ENCODE peak calls at places on chromosomes 6 and 20, in five cellular contexts. K is breast epithelium, H is IMR-90, G is left ventricle myocardium inferior, Z is right atrium auricular region. D is an unnamed sample. For H3K4me1 and H3K27me3, the result is how much of the 10 kb centered on the place peaks cover.

GRCh38 chr20:15068486-15068885 is 731.1 kb upstream of the FLRT3 start:
- DNase-seq in Z (no peak), G (no peak), K (no peak), H (no peak), D (no peak)

GRCh38 chr6:159978291-159979135 is 9.6 kb downstream of the IGF2R start:
- DNase-seq in K (no peak), H (no peak), Z (no peak), G (no peak), D (no peak)

GRCh38 chr6:2183235-2183634 is 62.2 kb downstream of the GMDS start:
- DNase-seq in G (no peak), H (no peak), K (no peak), Z (no peak), D (no peak)

GRCh38 chr6:138963531-138963930 is 24.5 kb downstream of the REPS1 start:
- DNase-seq in K (no peak), Z (no peak), G (no peak), H (no peak), D (no peak)

GRCh38 chr6:157595768-157596167 is 214.8 kb downstream of the ZDHHC14 start:
- DNase-seq in H (no peak), G (no peak), Z (peak), K (no peak), D (no peak)

GRCh38 chr6:148518371-148519156 is 175.9 kb downstream of the SASH1 start:
- DNase-seq in G (peak), K (no peak), Z (no peak), H (no peak), D (no peak)

GRCh38 chr20:19403549-19403948 is 191.1 kb downstream of the SLC24A3 start:
- DNase-seq in G (no peak), K (no peak), H (no peak), Z (no peak), D (no peak)

GRCh38 chr6:115131709-115132490 is 789.1 kb upstream of the HS3ST5 start:
- DNase-seq in K (no peak), Z (no peak), H (no peak), G (no peak), D (no peak)

GRCh38 chr20:26209171-26209941 is 512.7 kb upstream of the ZNF337 start:
- DNase-seq in K (no peak), G (no peak), H (peak), Z (no peak), D (peak)

GRCh38 chr6:34145161-34146020 is 496 bp downstream of the GRM4 start:
- DNase-seq in K (no peak), Z (no peak), G (no peak), H (peak), D (peak)

GRCh38 chr6:148983366-148983765 is 236.5 kb downstream of the UST start:
- DNase-seq in Z (no peak), G (no peak), H (no peak), K (no peak), D (no peak)

GRCh38 chr20:6471110-6471647 is 296.3 kb upstream of the BMP2 start:
- DNase-seq in G (no peak), H (no peak), K (no peak), Z (no peak), D (no peak)

GRCh38 chr6:14149053-14149746 is 31.6 kb downstream of the CD83 start:
- DNase-seq in Z (no peak), G (no peak), H (no peak), K (no peak), D (no peak)

GRCh38 chr6:32255212-32256153 is 31.6 kb upstream of the NOTCH4 start:
- DNase-seq in G (peak), K (peak), H (peak), Z (peak), D (peak)

GRCh38 chr6:93801101-93801847 is 381.9 kb upstream of the EPHA7 start:
- DNase-seq in H (no peak), Z (no peak), K (no peak), G (no peak), D (no peak)

GRCh38 chr20:46130534-46130933 is 12.4 kb downstream of the CD40 start:
- DNase-seq in G (no peak), H (no peak), Z (no peak), K (peak), D (no peak)

GRCh38 chr20:54078296-54078695 is 7.9 kb upstream of the BCAS1 start:
- DNase-seq in K (no peak), Z (no peak), G (no peak), H (no peak), D (no peak)

GRCh38 chr20:20888273-20888656 is 175.8 kb upstream of the RALGAPA2 start:
- DNase-seq in H (no peak), Z (no peak), G (no peak), K (no peak), D (no peak)
- H3K4me1 ChIP-seq in H (under half), Z (under half), G (under half), K (under half), D (under half)

GRCh38 chr20:44336086-44336485 is 757 bp upstream of the R3HDML start:
- DNase-seq in Z (no peak), G (no peak), K (no peak), H (no peak), D (no peak)

GRCh38 chr20:44336725-44337380 is at the start of gene R3HDML:
- DNase-seq in Z (no peak), H (no peak), G (no peak), K (no peak), D (no peak)

GRCh38 chr20:44334306-44334705 is 2.5 kb upstream of the R3HDML start:
- DNase-seq in H (no peak), G (no peak), K (no peak), Z (no peak), D (no peak)

GRCh38 chr20:44334709-44335108 is 2.1 kb upstream of the R3HDML start:
- DNase-seq in H (no peak), G (no peak), K (no peak), Z (no peak), D (no peak)

GRCh38 chr20:44335675-44336074 is 1.2 kb upstream of the R3HDML start:
- DNase-seq in G (no peak), Z (no peak), K (no peak), H (no peak), D (no peak)
- H3K27me3 ChIP-seq in G (under half), Z (under half), K (under half), H (under half), D (under half)

GRCh38 chr20:63857751-63858392 is 3.4 kb upstream of the ABHD16B start:
- DNase-seq in K (no peak), H (no peak), Z (no peak), G (peak), D (no peak)

GRCh38 chr20:63856111-63856511 is 5.2 kb upstream of the ABHD16B start:
- DNase-seq in K (no peak), H (no peak), Z (no peak), G (no peak), D (no peak)

GRCh38 chr20:63854069-63854765 is 7.1 kb upstream of the ABHD16B start:
- DNase-seq in G (no peak), H (no peak), K (no peak), Z (no peak), D (no peak)

GRCh38 chr20:63855363-63856110 is 5.8 kb upstream of the ABHD16B start:
- DNase-seq in G (no peak), H (no peak), K (no peak), Z (no peak), D (no peak)

GRCh38 chr20:63854766-63855362 is 6.4 kb upstream of the ABHD16B start:
- DNase-seq in K (no peak), G (peak), Z (no peak), H (no peak), D (no peak)
- H3K4me1 ChIP-seq in K (under half), G (half or more), Z (under half), H (under half), D (under half)

DNA sequence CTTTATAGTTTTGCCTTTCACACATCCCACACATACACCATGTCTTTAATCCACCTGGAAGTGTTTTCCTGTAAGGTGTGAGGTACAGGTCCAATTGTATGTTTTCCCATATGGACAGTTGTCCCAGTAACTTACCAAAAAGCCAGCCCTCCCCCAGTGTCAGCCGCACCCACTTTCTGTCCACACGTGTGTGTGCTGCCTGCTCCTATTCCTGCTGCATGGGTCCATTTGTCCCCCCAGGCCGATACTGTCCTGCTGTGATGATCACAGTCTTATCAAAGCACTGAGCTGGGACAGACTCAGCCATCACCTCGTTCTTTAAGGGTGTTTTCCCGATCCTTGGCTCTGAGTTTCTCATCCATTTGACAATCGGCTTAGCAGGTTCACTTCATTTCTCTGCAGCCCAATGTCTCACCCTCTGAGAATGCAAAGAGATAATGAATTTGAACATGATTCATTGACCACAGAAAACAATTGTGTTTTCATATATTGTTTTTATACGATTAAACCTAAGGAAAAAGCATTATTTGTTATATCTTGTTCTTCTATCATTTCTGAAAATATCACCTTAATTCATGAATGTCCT is 9.6 kb downstream of the VSX1 start:
- DNase-seq in Z (peak), H (no peak), K (no peak), G (no peak), D (no peak)
- H3K27me3 ChIP-seq in Z (under half), H (half or more), K (under half), G (half or more), D (under half)

DNA sequence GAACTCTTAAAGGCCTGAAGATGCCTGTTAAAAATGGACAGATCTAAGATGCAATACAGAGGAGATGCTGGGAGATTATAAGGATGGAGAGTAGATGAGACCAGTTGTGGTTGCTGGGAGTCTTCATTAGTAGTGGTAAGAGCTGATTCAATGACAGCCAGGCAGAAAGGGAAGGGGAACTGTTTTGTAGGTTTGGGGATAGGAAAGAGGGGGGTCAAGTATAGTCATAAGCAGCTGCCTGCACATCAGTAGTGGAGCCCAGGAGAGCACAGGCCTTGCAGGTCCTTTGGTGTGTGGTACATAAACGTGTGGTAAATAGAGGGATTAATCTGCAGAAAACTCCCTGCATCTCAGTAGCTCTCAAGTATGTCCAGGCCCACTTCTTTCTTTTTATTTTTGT is 20.4 kb downstream of the CDS2 start:
- DNase-seq in G (no peak), H (no peak), K (no peak), Z (no peak), D (no peak)
- H3K4me1 ChIP-seq in G (half or more), H (under half), K (under half), Z (under half), D (under half)

DNA sequence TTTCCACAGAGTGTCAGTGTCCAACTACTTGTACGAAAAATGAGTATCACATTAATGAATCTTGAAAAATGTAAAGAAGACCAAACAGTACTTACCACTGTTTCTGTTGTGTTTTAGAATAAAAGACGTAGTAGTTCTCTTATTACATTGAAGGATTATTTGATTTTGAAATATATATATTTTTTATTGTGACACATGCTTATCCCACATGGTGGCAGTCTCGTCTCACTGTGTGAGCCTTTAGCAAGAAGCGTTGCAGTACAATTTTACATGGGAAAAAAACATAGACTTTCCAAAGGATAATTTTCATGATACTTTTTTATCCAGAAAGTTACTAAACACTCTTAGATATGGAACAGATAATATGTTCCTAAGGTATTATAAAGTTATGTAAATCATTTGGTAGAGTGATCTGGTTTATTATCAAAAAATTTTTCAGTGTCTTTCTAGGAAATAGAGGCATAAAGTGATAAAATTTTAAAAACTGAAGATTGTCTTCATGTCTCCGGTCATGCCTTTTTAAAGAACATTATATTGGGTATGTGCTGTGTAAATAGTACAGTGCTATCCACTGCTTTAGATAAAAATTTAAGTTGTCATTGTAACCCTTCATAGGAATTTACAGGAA is 117.5 kb upstream of the SAMD5 start:
- DNase-seq in Z (no peak), K (no peak), H (peak), G (no peak), D (peak)
- H3K27me3 ChIP-seq in Z (under half), K (under half), H (under half), G (under half), D (under half)

DNA sequence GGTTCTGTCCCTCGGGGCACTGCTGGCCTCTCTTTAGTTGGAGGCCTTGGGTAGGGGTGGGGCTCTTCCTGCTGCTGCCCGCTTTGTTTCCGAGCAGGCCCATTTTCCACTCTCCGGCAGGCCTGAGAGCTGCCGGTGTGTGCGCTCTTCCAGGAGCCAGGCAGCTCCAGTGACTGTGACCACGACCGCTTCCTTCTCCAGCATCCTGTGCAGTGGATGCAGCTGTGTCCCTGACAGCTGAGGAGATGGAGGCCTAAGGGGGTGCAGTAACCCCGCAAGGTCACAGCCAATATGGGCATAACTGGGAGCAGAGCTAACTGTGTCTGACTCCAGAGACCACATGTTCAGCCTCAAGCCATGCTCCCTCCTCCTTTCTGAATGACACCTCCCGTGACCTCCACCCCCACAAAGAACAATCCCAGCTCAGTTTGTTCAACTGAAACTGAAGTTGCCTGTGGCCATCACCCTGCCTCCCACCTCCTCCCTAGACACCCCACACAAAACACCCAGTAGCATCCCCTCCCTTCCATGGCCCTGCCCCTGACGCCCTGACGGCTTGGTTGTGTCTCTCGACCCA is 28.0 kb downstream of the SPATA2 start:
- DNase-seq in K (no peak), H (peak), Z (no peak), G (no peak), D (no peak)
- H3K4me1 ChIP-seq in K (under half), H (under half), Z (under half), G (half or more), D (under half)

D was measured in neuronal stem cell.